ENCODE peak calls at places on chromosomes 12 and 14, in eight cellular contexts. One of them, this sample, is unnamed.

GRCh38 chr14:77342726-77343397 is 22.0 kb downstream of the GSTZ1 start:
- DNase-seq in CD8-positive, alpha-beta T cell: no peak
- DNase-seq in neural progenitor cell: no peak
- DNase-seq in AG10803: no peak
- DNase-seq in tibial nerve: no peak
- DNase-seq in GM23338: no peak
- DNase-seq in foreskin fibroblast: no peak
- DNase-seq in heart left ventricle: no peak
- DNase-seq in this sample: no peak

GRCh38 chr12:127162902-127163301 is 1104.1 kb upstream of the TMEM132C start:
- DNase-seq in CD8-positive, alpha-beta T cell: peak; percentile 45
- DNase-seq in neural progenitor cell: no peak
- DNase-seq in AG10803: peak; percentile 74
- DNase-seq in tibial nerve: no peak
- DNase-seq in GM23338: no peak
- DNase-seq in foreskin fibroblast: peak; percentile 86
- DNase-seq in heart left ventricle: no peak
- DNase-seq in this sample: no peak

GRCh38 chr12:53239643-53240258 is 7.7 kb upstream of the RARG start:
- DNase-seq in CD8-positive, alpha-beta T cell: no peak
- DNase-seq in neural progenitor cell: no peak
- DNase-seq in AG10803: no peak
- DNase-seq in tibial nerve: no peak
- DNase-seq in GM23338: no peak
- DNase-seq in foreskin fibroblast: no peak
- DNase-seq in heart left ventricle: no peak
- DNase-seq in this sample: no peak

GRCh38 chr12:96258451-96258933 is 64.3 kb downstream of the ELK3 start:
- DNase-seq in CD8-positive, alpha-beta T cell: peak; percentile 52
- DNase-seq in neural progenitor cell: peak; percentile 66
- DNase-seq in AG10803: peak; percentile 84
- DNase-seq in tibial nerve: no peak
- DNase-seq in GM23338: peak; percentile 41
- DNase-seq in foreskin fibroblast: no peak
- DNase-seq in heart left ventricle: peak; percentile 80
- DNase-seq in this sample: peak; percentile 91

GRCh38 chr12:126036348-126036747 is 971.1 kb downstream of the AACS start:
- DNase-seq in CD8-positive, alpha-beta T cell: no peak
- DNase-seq in neural progenitor cell: no peak
- DNase-seq in AG10803: no peak
- DNase-seq in tibial nerve: no peak
- DNase-seq in GM23338: no peak
- DNase-seq in foreskin fibroblast: no peak
- DNase-seq in heart left ventricle: no peak
- DNase-seq in this sample: no peak

GRCh38 chr14:71005076-71005475 is 97.8 kb downstream of the PCNX1 start:
- DNase-seq in CD8-positive, alpha-beta T cell: no peak
- DNase-seq in neural progenitor cell: no peak
- DNase-seq in AG10803: no peak
- DNase-seq in tibial nerve: no peak
- DNase-seq in GM23338: no peak
- DNase-seq in foreskin fibroblast: no peak
- DNase-seq in heart left ventricle: no peak
- DNase-seq in this sample: no peak

GRCh38 chr12:52524898-52525591 is 4.9 kb upstream of the KRT5 start:
- DNase-seq in CD8-positive, alpha-beta T cell: no peak
- DNase-seq in neural progenitor cell: no peak
- DNase-seq in AG10803: no peak
- DNase-seq in tibial nerve: no peak
- DNase-seq in GM23338: no peak
- DNase-seq in foreskin fibroblast: no peak
- DNase-seq in heart left ventricle: no peak
- DNase-seq in this sample: no peak

GRCh38 chr12:57242329-57242690 is 8.7 kb downstream of the STAC3 start:
- DNase-seq in CD8-positive, alpha-beta T cell: no peak
- DNase-seq in neural progenitor cell: no peak
- DNase-seq in AG10803: no peak
- DNase-seq in tibial nerve: no peak
- DNase-seq in GM23338: no peak
- DNase-seq in foreskin fibroblast: no peak
- DNase-seq in heart left ventricle: peak; percentile 72
- DNase-seq in this sample: no peak

GRCh38 chr12:19055589-19055988 is 73.9 kb upstream of the PLEKHA5 start:
- DNase-seq in CD8-positive, alpha-beta T cell: no peak
- DNase-seq in neural progenitor cell: no peak
- DNase-seq in AG10803: no peak
- DNase-seq in tibial nerve: no peak
- DNase-seq in GM23338: no peak
- DNase-seq in foreskin fibroblast: no peak
- DNase-seq in heart left ventricle: no peak
- DNase-seq in this sample: no peak

GRCh38 chr12:124539084-124540041 is 28.0 kb downstream of the NCOR2 start:
- DNase-seq in CD8-positive, alpha-beta T cell: no peak
- DNase-seq in neural progenitor cell: no peak
- DNase-seq in AG10803: no peak
- DNase-seq in tibial nerve: no peak
- DNase-seq in GM23338: no peak
- DNase-seq in foreskin fibroblast: no peak
- DNase-seq in heart left ventricle: no peak
- DNase-seq in this sample: no peak

GRCh38 chr14:24784981-24785380 is 151.0 kb upstream of the GZMB start:
- DNase-seq in CD8-positive, alpha-beta T cell: no peak
- DNase-seq in neural progenitor cell: no peak
- DNase-seq in AG10803: no peak
- DNase-seq in tibial nerve: no peak
- DNase-seq in GM23338: no peak
- DNase-seq in foreskin fibroblast: no peak
- DNase-seq in heart left ventricle: no peak
- DNase-seq in this sample: no peak

GRCh38 chr14:56268039-56268438 is 149.8 kb downstream of the PELI2 start:
- DNase-seq in CD8-positive, alpha-beta T cell: no peak
- DNase-seq in neural progenitor cell: no peak
- DNase-seq in AG10803: no peak
- DNase-seq in tibial nerve: no peak
- DNase-seq in GM23338: no peak
- DNase-seq in foreskin fibroblast: no peak
- DNase-seq in heart left ventricle: no peak
- DNase-seq in this sample: no peak

GRCh38 chr12:105233045-105233905 is 2.7 kb downstream of the APPL2 start:
- DNase-seq in CD8-positive, alpha-beta T cell: no peak
- DNase-seq in neural progenitor cell: no peak
- DNase-seq in AG10803: no peak
- DNase-seq in tibial nerve: no peak
- DNase-seq in GM23338: no peak
- DNase-seq in foreskin fibroblast: no peak
- DNase-seq in heart left ventricle: no peak
- DNase-seq in this sample: no peak

GRCh38 chr12:92056290-92056689 is 89.4 kb downstream of the BTG1 start:
- DNase-seq in CD8-positive, alpha-beta T cell: no peak
- DNase-seq in neural progenitor cell: no peak
- DNase-seq in AG10803: no peak
- DNase-seq in tibial nerve: no peak
- DNase-seq in GM23338: no peak
- DNase-seq in foreskin fibroblast: no peak
- DNase-seq in heart left ventricle: no peak
- DNase-seq in this sample: no peak
- H3K4me3 ChIP-seq in CD8-positive, alpha-beta T cell: no peak overlapping the region
- H3K4me3 ChIP-seq in neural progenitor cell: no peak overlapping the region
- H3K4me3 ChIP-seq in AG10803: no peak overlapping the region
- H3K4me3 ChIP-seq in tibial nerve: no peak overlapping the region
- H3K4me3 ChIP-seq in GM23338: no peak overlapping the region
- H3K4me3 ChIP-seq in foreskin fibroblast: no peak overlapping the region
- H3K4me3 ChIP-seq in heart left ventricle: no peak overlapping the region
- H3K4me3 ChIP-seq in this sample: no peak overlapping the region

GRCh38 chr12:75563351-75563750 is 51.9 kb upstream of the KRR1 start:
- DNase-seq in CD8-positive, alpha-beta T cell: no peak
- DNase-seq in neural progenitor cell: no peak
- DNase-seq in AG10803: no peak
- DNase-seq in tibial nerve: no peak
- DNase-seq in GM23338: no peak
- DNase-seq in foreskin fibroblast: no peak
- DNase-seq in heart left ventricle: no peak
- DNase-seq in this sample: no peak

GRCh38 chr12:75556306-75556899 is 45.0 kb upstream of the KRR1 start:
- DNase-seq in CD8-positive, alpha-beta T cell: no peak
- DNase-seq in neural progenitor cell: no peak
- DNase-seq in AG10803: no peak
- DNase-seq in tibial nerve: no peak
- DNase-seq in GM23338: no peak
- DNase-seq in foreskin fibroblast: no peak
- DNase-seq in heart left ventricle: no peak
- DNase-seq in this sample: no peak

GRCh38 chr12:75561921-75562320 is 50.5 kb upstream of the KRR1 start:
- DNase-seq in CD8-positive, alpha-beta T cell: no peak
- DNase-seq in neural progenitor cell: no peak
- DNase-seq in AG10803: no peak
- DNase-seq in tibial nerve: no peak
- DNase-seq in GM23338: no peak
- DNase-seq in foreskin fibroblast: no peak
- DNase-seq in heart left ventricle: no peak
- DNase-seq in this sample: no peak

GRCh38 chr12:75558262-75558661 is 46.9 kb upstream of the KRR1 start:
- DNase-seq in CD8-positive, alpha-beta T cell: no peak
- DNase-seq in neural progenitor cell: peak; percentile 2
- DNase-seq in AG10803: no peak
- DNase-seq in tibial nerve: no peak
- DNase-seq in GM23338: no peak
- DNase-seq in foreskin fibroblast: no peak
- DNase-seq in heart left ventricle: no peak
- DNase-seq in this sample: no peak

DNA sequence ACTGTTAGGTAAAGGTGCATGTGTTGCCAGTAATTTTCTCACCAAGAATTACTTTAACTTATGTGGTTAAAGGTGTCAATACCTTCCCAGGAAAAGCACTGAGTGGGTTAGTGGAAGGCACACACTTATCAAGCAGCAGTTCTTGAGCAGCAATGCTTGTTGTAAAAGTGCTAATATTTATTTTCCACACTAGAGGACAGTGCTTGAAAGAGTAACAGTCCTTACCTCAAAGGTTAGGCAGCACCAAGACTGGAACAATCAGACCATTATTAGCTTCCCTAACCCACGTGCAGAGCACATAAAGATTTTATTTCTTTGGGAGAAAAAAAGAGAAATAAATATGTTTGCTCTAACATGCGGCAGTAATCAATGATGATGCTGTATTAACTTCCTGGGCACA is 48.8 kb upstream of the KRR1 start:
- DNase-seq in CD8-positive, alpha-beta T cell: no peak
- DNase-seq in neural progenitor cell: no peak
- DNase-seq in AG10803: peak; percentile 61
- DNase-seq in tibial nerve: no peak
- DNase-seq in GM23338: peak; percentile 17
- DNase-seq in foreskin fibroblast: no peak
- DNase-seq in heart left ventricle: no peak
- DNase-seq in this sample: peak; percentile 53
- TF ChIP-seq CTCF in CD8-positive, alpha-beta T cell: no peak
- TF ChIP-seq CTCF in neural progenitor cell: peak; percentile 26
- TF ChIP-seq CTCF in AG10803: peak; percentile 65
- TF ChIP-seq CTCF in tibial nerve: no peak
- TF ChIP-seq CTCF in GM23338: peak; percentile 12
- TF ChIP-seq CTCF in foreskin fibroblast: no peak
- TF ChIP-seq CTCF in heart left ventricle: peak; percentile 56
- TF ChIP-seq CTCF in this sample: peak; percentile 64

GRCh38 chr14:51240804-51241380 is 845 bp downstream of the TMX1 start:
- DNase-seq in CD8-positive, alpha-beta T cell: no peak
- DNase-seq in neural progenitor cell: no peak
- DNase-seq in AG10803: no peak
- DNase-seq in tibial nerve: no peak
- DNase-seq in GM23338: no peak
- DNase-seq in foreskin fibroblast: no peak
- DNase-seq in heart left ventricle: no peak
- DNase-seq in this sample: no peak

GRCh38 chr14:51239813-51240803 is at the start of gene TMX1:
- DNase-seq in CD8-positive, alpha-beta T cell: peak; percentile 86
- DNase-seq in neural progenitor cell: peak; percentile 99
- DNase-seq in AG10803: peak; percentile 98
- DNase-seq in tibial nerve: peak; percentile 84
- DNase-seq in GM23338: peak; percentile 99
- DNase-seq in foreskin fibroblast: peak; percentile 98
- DNase-seq in heart left ventricle: peak; percentile 98
- DNase-seq in this sample: peak; percentile 98

GRCh38 chr14:51246032-51246431 is 6.0 kb downstream of the TMX1 start:
- DNase-seq in CD8-positive, alpha-beta T cell: no peak
- DNase-seq in neural progenitor cell: no peak
- DNase-seq in AG10803: no peak
- DNase-seq in tibial nerve: no peak
- DNase-seq in GM23338: peak; percentile 18
- DNase-seq in foreskin fibroblast: no peak
- DNase-seq in heart left ventricle: no peak
- DNase-seq in this sample: no peak

GRCh38 chr14:51244591-51244990 is 4.5 kb downstream of the TMX1 start:
- DNase-seq in CD8-positive, alpha-beta T cell: no peak
- DNase-seq in neural progenitor cell: no peak
- DNase-seq in AG10803: no peak
- DNase-seq in tibial nerve: no peak
- DNase-seq in GM23338: no peak
- DNase-seq in foreskin fibroblast: no peak
- DNase-seq in heart left ventricle: no peak
- DNase-seq in this sample: no peak

DNA sequence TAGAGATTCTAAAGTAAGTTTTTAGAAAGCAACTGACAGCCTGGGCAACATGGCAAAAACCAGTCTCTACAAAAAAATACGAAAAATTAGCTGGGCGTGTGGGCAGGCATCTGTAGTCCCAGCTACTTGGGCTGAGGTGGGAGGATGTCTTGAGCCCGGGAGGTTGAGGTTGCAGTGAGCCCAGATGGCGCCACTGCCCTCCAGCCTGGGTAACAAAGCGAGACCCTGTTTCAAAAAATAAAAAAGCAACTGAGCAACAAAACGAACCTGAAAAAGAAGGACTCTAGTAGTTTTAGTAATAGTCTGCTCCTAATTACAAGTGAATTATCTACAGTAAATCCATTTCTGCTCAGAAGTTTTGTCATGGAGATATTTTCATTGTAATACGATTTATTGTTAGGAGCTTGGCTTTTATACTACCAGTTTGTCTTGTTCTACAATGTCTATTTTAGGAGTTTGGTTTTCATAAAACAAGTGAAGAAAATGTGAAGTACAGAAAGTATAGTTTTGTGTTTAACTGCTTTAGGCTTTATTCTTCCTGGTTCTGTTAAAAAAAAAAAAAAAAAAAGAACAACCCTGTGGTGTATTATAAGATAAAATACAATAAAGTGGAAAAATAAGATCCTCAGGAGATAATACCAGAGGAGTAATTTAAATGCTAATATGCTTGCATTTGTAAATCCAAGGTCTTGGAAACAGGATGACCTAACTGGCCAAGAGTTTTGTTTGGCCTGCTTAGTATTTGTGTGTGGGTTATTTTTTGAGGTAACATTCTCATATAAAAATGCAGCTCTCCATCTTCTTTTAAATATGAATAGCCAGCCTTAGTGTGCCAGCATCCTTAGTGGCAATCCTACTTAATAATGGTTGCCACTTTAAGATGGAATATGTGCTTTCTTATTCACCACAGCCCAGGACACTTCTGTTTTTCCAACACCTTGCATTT is 2.8 kb downstream of the TMX1 start:
- DNase-seq in CD8-positive, alpha-beta T cell: no peak
- DNase-seq in neural progenitor cell: peak; percentile 45
- DNase-seq in AG10803: no peak
- DNase-seq in tibial nerve: no peak
- DNase-seq in GM23338: peak; percentile 63
- DNase-seq in foreskin fibroblast: no peak
- DNase-seq in heart left ventricle: no peak
- DNase-seq in this sample: no peak
- H3K4me3 ChIP-seq in CD8-positive, alpha-beta T cell: no peak overlapping the region
- H3K4me3 ChIP-seq in neural progenitor cell: peak overlapping the region; percentile 73
- H3K4me3 ChIP-seq in AG10803: no peak overlapping the region
- H3K4me3 ChIP-seq in tibial nerve: no peak overlapping the region
- H3K4me3 ChIP-seq in GM23338: peak overlapping the region; percentile 89
- H3K4me3 ChIP-seq in foreskin fibroblast: no peak overlapping the region
- H3K4me3 ChIP-seq in heart left ventricle: no peak overlapping the region
- H3K4me3 ChIP-seq in this sample: no peak overlapping the region

GRCh38 chr12:77531912-77532311 is 298.8 kb upstream of the NAV3 start:
- DNase-seq in CD8-positive, alpha-beta T cell: no peak
- DNase-seq in neural progenitor cell: no peak
- DNase-seq in AG10803: no peak
- DNase-seq in tibial nerve: no peak
- DNase-seq in GM23338: no peak
- DNase-seq in foreskin fibroblast: no peak
- DNase-seq in heart left ventricle: no peak
- DNase-seq in this sample: no peak
- TF ChIP-seq CTCF in CD8-positive, alpha-beta T cell: no peak
- TF ChIP-seq CTCF in neural progenitor cell: no peak
- TF ChIP-seq CTCF in AG10803: no peak
- TF ChIP-seq CTCF in tibial nerve: no peak
- TF ChIP-seq CTCF in GM23338: no peak
- TF ChIP-seq CTCF in foreskin fibroblast: no peak
- TF ChIP-seq CTCF in heart left ventricle: no peak
- TF ChIP-seq CTCF in this sample: no peak